ENCODE peak calls at places on chromosome 14, in ten cellular contexts. O is colonic mucosa, I is psoas muscle, F is astrocyte, J is hepatocyte, V is body of pancreas, S is fibroblast of lung, E is heart left ventricle, X is RWPE1, U is lower lobe of right lung. N is an unnamed sample.
A peak's percentile ranks its signal among the peaks of the same experiment; 100 is the strongest.

GRCh38 chr14:54893151-54893760 is 9.4 kb downstream of the GCH1 start:
- DNase-seq in J (peak; percentile 58), E (no peak), I (no peak), V (peak; percentile 36), X (peak; percentile 68), O (no peak), F (peak; percentile 52), U (no peak), S (peak; percentile 58), N (no peak)

GRCh38 chr14:99522457-99522891 is 41.3 kb downstream of the CCNK start:
- DNase-seq in E (peak; percentile 74), I (peak; percentile 44), J (peak; percentile 81), U (peak; percentile 44), V (no peak), X (no peak), F (peak; percentile 60), O (no peak), S (peak; percentile 52), N (no peak)

GRCh38 chr14:104751539-104752337 is 1.2 kb upstream of the SIVA1 start:
- DNase-seq in V (no peak), I (no peak), S (no peak), X (no peak), E (peak; percentile 73), J (no peak), F (no peak), O (no peak), U (no peak), N (no peak)

GRCh38 chr14:33809456-33809855 is 141.4 kb downstream of the EGLN3 start:
- DNase-seq in J (no peak), F (no peak), V (no peak), E (no peak), S (no peak), X (no peak), O (no peak), I (no peak), U (no peak), N (no peak)

GRCh38 chr14:71942904-71943694 is 10.9 kb downstream of the RGS6 start:
- DNase-seq in X (no peak), J (no peak), V (no peak), S (no peak), O (no peak), U (no peak), F (no peak), I (no peak), E (no peak), N (no peak)

GRCh38 chr14:74865156-74865555 is 10.8 kb downstream of the PROX2 start:
- DNase-seq in U (no peak), I (no peak), F (no peak), V (no peak), J (no peak), O (no peak), X (no peak), E (no peak), S (no peak), N (no peak)

GRCh38 chr14:93997082-93997481 is at the start of gene CCDC197:
- DNase-seq in F (peak; percentile 23), V (no peak), S (no peak), O (no peak), J (no peak), E (no peak), I (no peak), U (no peak), X (no peak), N (no peak)

GRCh38 chr14:74237441-74237840 is 1.8 kb upstream of the VSX2 start:
- DNase-seq in E (no peak), J (no peak), F (no peak), O (no peak), I (no peak), V (no peak), S (no peak), U (no peak), X (no peak), N (no peak)

GRCh38 chr14:72638021-72638420 is 255.9 kb downstream of the DPF3 start:
- DNase-seq in J (no peak), S (peak; percentile 84), U (no peak), F (peak; percentile 85), I (peak; percentile 48), O (no peak), X (peak; percentile 64), E (no peak), V (no peak), N (no peak)

GRCh38 chr14:72243309-72243708 is 311.1 kb downstream of the RGS6 start:
- DNase-seq in U (no peak), V (no peak), I (no peak), X (no peak), O (no peak), S (no peak), F (no peak), E (no peak), J (no peak), N (no peak)

GRCh38 chr14:91154851-91155625 is 41.2 kb downstream of the DGLUCY start:
- DNase-seq in J (peak; percentile 74), S (peak; percentile 77), E (no peak), I (no peak), F (peak; percentile 75), V (peak; percentile 53), X (peak; percentile 34), U (no peak), O (peak; percentile 96), N (no peak)

GRCh38 chr14:28264306-28264705 is 502.3 kb upstream of the FOXG1 start:
- DNase-seq in U (no peak), J (no peak), I (no peak), X (no peak), V (no peak), O (no peak), S (no peak), E (no peak), F (no peak), N (no peak)

DNA sequence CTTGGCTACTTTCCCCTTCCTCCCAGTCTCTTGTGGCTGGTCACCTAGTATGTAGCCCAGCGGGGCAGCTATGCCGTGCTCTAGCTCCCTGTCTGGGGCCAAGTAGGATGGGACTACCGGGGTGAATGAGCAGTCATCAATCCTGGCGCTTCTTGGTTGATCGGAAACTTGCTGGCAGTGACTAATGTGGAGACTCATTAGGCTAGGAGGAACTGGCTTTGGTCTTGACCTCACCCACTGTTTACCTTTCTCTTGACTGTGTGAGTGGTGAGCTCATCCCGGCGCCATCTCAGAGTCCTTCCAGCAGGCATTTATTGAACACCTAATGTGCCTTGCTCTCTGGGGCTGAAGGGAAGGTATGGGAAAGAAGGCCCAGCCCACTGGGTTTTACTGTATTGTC is 16.0 kb downstream of the PLEKHG3 start:
- DNase-seq in V (peak; percentile 67), F (peak; percentile 92), J (peak; percentile 79), X (peak; percentile 91), O (peak; percentile 82), S (peak; percentile 30), E (no peak), I (no peak), U (no peak), N (no peak)
- TF ChIP-seq CTCF in V (no peak), F (no peak), J (no peak), X (no peak), O (no peak), S (no peak), E (no peak), I (no peak), U (no peak), N (no peak)

GRCh38 chr14:25381498-25381897 is 331.6 kb upstream of the STXBP6 start:
- DNase-seq in O (no peak), X (no peak), I (no peak), S (no peak), E (no peak), F (no peak), U (no peak), V (no peak), J (peak; percentile 8), N (no peak)
- TF ChIP-seq CTCF in O (no peak), X (no peak), I (no peak), S (no peak), E (no peak), F (no peak), U (no peak), V (no peak), J (peak; percentile 21), N (no peak)

GRCh38 chr14:29320261-29320660 is 553.7 kb downstream of the FOXG1 start:
- DNase-seq in O (no peak), J (peak; percentile 34), S (no peak), E (no peak), U (no peak), I (no peak), V (no peak), X (no peak), F (peak; percentile 74), N (no peak)
- TF ChIP-seq CTCF in O (no peak), J (no peak), S (no peak), E (no peak), U (no peak), I (no peak), V (no peak), X (no peak), F (no peak), N (no peak)

DNA sequence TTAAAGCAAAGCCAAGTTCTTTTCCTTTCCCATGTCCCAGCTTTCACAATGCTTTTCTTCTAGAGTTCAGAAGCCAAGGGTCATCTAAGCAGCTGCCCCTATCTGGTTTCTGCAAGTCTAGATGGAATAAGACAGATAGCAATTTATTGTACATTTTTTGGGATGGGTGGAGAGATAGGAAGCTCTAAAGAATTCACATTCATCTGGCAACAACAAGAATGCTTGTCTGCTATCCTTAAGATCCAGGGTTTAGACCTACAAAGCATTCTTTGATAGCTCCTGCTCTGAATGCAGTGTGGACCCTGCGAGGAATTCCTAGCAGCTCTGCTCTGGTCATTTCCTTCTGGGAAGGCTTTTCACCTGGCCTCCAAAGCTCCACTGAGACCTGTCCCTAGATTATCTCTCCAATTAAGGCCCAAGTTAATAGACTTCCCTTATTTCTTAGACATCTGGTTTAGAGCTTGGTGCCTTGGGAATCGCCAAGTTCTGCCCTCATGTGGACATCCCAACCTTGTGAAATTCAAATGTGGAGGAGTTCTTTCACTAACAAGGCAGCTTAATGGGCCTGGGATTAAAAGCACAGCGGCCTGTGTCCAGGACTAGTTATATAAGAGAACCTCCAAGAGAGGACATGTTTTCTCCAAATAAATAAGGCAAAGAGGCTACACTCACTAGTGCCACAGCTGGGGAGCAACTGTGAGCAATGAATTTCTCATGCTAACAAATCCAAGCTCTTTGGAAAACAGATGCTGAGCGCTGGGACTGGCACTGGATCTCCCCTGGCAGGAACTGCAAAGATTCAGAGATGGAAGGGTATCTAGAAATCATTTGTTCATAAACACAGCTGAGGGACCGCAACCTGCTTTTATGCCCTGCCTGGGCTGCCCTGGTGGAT is 384.5 kb upstream of the DDHD1 start:
- DNase-seq in O (peak; percentile 24), I (no peak), F (no peak), S (peak; percentile 60), J (peak; percentile 27), E (no peak), V (no peak), X (no peak), U (no peak), N (no peak)
- TF ChIP-seq CTCF in O (no peak), I (no peak), F (no peak), S (peak; percentile 21), J (peak; percentile 35), E (no peak), V (no peak), X (no peak), U (no peak), N (no peak)

GRCh38 chr14:49892636-49893308 is at the start of gene ARF6:
- DNase-seq in I (peak; percentile 100), E (peak; percentile 100), S (peak; percentile 97), V (peak; percentile 99), X (peak; percentile 92), F (peak; percentile 92), U (peak; percentile 99), O (peak; percentile 99), J (peak; percentile 99), N (peak; percentile 98)
- TF ChIP-seq CTCF in I (no peak), E (peak; percentile 16), S (no peak), V (no peak), X (no peak), F (no peak), U (peak; percentile 30), O (no peak), J (no peak), N (no peak)